ENCODE peak calls at places on chromosomes 4 and X, in eight cellular contexts. M is cardiac muscle cell, J is foreskin keratinocyte, K is neural progenitor cell, P is right atrium auricular region, Q is astrocyte, L is left ventricle myocardium inferior, C is ovary. A is an unnamed sample.

GRCh38 chrX:1533083-1533482 is 3.9 kb downstream of the P2RY8 start:
- DNase-seq in M (no peak), K (no peak), J (no peak), P (no peak), L (no peak), Q (no peak), C (no peak), A (no peak)

GRCh38 chrX:81874807-81875206 is 672.9 kb downstream of the SH3BGRL start:
- DNase-seq in P (no peak), M (no peak), J (no peak), C (no peak), K (no peak), Q (no peak), L (no peak), A (no peak)

GRCh38 chrX:1592863-1593201 is 1.4 kb downstream of the AKAP17A start:
- DNase-seq in L (no peak), K (no peak), M (no peak), Q (no peak), J (no peak), P (no peak), C (no peak), A (peak; percentile 6)

GRCh38 chr4:40193018-40193571 is 3.7 kb upstream of the RHOH start:
- DNase-seq in P (no peak), L (no peak), Q (no peak), M (no peak), J (no peak), K (no peak), C (no peak), A (no peak)

GRCh38 chr4:153024466-153024865 is 88.3 kb downstream of the FHDC1 start:
- DNase-seq in C (no peak), Q (no peak), J (no peak), L (no peak), K (no peak), P (no peak), M (no peak), A (no peak)

GRCh38 chr4:81826817-81827424 is 355.2 kb upstream of the RASGEF1B start:
- DNase-seq in P (no peak), M (no peak), K (no peak), J (no peak), C (no peak), Q (no peak), L (no peak), A (no peak)

GRCh38 chrX:15240414-15240813 is 29.5 kb downstream of the ASB9 start:
- DNase-seq in L (no peak), C (no peak), Q (no peak), M (no peak), P (no peak), J (no peak), K (no peak), A (no peak)

GRCh38 chr4:14151099-14151498 is 523.6 kb upstream of the BOD1L1 start:
- DNase-seq in K (no peak), J (peak; percentile 69), M (no peak), P (no peak), L (no peak), C (no peak), Q (no peak), A (no peak)

GRCh38 chr4:78864405-78865024 is 74.7 kb downstream of the PAQR3 start:
- DNase-seq in J (peak; percentile 60), M (peak; percentile 78), L (no peak), Q (peak; percentile 62), P (no peak), C (no peak), K (peak; percentile 70), A (peak; percentile 38)

GRCh38 chrX:140141444-140142029 is 176.2 kb upstream of the CXorf66 start:
- DNase-seq in M (peak; percentile 46), Q (no peak), L (no peak), J (peak; percentile 4), C (peak; percentile 27), K (peak; percentile 51), P (no peak), A (peak; percentile 21)

GRCh38 chrX:471239-471638 is 84.5 kb upstream of the PPP2R3B start:
- DNase-seq in J (no peak), C (no peak), M (no peak), Q (no peak), L (no peak), K (no peak), P (no peak), A (no peak)

GRCh38 chr4:94453534-94453963 is 1.8 kb downstream of the PDLIM5 start:
- DNase-seq in P (no peak), J (no peak), L (no peak), Q (no peak), C (no peak), M (no peak), K (no peak), A (no peak)

GRCh38 chr4:95213361-95213760 is 335.4 kb downstream of the UNC5C start:
- DNase-seq in P (no peak), Q (no peak), L (no peak), J (no peak), M (peak; percentile 18), K (no peak), C (no peak), A (no peak)

GRCh38 chrX:38036471-38036870 is 30.1 kb downstream of the SYTL5 start:
- DNase-seq in C (no peak), J (peak; percentile 26), L (no peak), K (no peak), P (no peak), M (no peak), Q (peak; percentile 42), A (no peak)

GRCh38 chr4:150782921-150783320 is 201.0 kb downstream of the MAB21L2 start:
- DNase-seq in J (no peak), M (no peak), Q (peak; percentile 18), K (no peak), L (no peak), P (no peak), C (no peak), A (no peak)

GRCh38 chr4:15725608-15726007 is 22.7 kb downstream of the BST1 start:
- DNase-seq in K (no peak), J (no peak), P (no peak), C (no peak), L (no peak), Q (no peak), M (no peak), A (no peak)

GRCh38 chr4:95549246-95550138 is 719 bp upstream of the UNC5C start:
- DNase-seq in M (peak; percentile 78), J (peak; percentile 28), K (peak; percentile 70), P (peak; percentile 81), Q (peak; percentile 52), C (peak; percentile 56), L (peak; percentile 77), A (no peak)

GRCh38 chrX:8304668-8305067 is 133.6 kb upstream of the VCX2 start:
- DNase-seq in M (no peak), C (no peak), P (no peak), J (peak; percentile 44), Q (peak; percentile 66), K (no peak), L (no peak), A (no peak)

GRCh38 chr4:67658302-67658701 is 42.7 kb downstream of the UBA6 start:
- DNase-seq in P (no peak), Q (no peak), J (no peak), L (no peak), K (no peak), C (no peak), M (no peak), A (no peak)

GRCh38 chrX:118189628-118190027 is 73.0 kb upstream of the KLHL13 start:
- DNase-seq in J (no peak), K (no peak), C (no peak), M (peak; percentile 77), L (no peak), Q (no peak), P (no peak), A (no peak)

GRCh38 chr4:98932539-98932938 is 3.6 kb upstream of the EIF4E start:
- DNase-seq in Q (peak; percentile 45), J (peak; percentile 68), L (no peak), M (no peak), C (no peak), K (no peak), P (no peak), A (no peak)

GRCh38 chr4:113114884-113115283 is 65.4 kb downstream of the ANK2 start:
- DNase-seq in Q (no peak), P (no peak), J (no peak), C (no peak), K (no peak), L (no peak), M (no peak), A (no peak)

GRCh38 chr4:1047976-1048780 is 36.8 kb downstream of the FGFRL1 start:
- DNase-seq in Q (no peak), K (peak; percentile 4), P (no peak), L (peak; percentile 15), M (no peak), C (peak; percentile 21), J (no peak), A (no peak)
- TF ChIP-seq CTCF in Q (no peak), K (no peak), P (no peak), L (no peak), M (no peak), C (no peak), J (no peak), A (no peak)

DNA sequence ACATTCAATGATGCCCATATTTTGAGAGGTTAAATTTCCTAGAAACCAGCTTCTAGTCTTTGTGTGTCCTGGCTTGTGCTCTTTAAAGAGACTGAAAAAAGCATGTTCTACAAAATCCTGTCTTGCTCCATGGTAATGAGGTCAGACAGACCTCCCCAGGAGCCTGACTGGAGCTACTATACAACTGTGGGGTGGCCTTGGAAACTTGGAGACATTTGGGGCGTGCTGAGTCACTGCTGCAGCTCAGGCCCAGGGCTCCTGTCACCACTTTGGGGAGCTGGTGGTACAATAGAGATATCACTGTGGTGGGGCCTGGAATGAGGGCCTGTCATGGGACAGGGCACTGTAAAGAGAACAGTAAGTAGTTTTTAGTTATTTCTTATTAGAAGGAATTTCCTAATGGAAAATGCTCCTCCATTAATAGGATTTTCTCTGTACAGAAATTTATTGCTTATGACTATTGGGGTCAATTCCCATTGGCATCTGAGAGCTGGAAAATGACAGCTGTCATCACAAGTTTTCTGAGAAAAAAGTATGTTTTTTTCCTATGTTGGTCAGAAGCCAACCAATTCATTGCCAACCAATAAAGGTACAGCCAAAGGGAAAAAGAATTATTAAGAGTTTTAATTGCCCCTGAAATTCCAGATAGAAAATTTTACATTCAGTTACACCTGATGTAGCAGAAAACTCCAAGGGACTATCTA is 207.4 kb upstream of the JADE1 start:
- DNase-seq in P (peak; percentile 81), Q (peak; percentile 53), L (peak; percentile 24), M (no peak), J (no peak), C (peak; percentile 62), K (no peak), A (no peak)
- H3K27ac ChIP-seq in P (no peak overlapping the region), Q (peak overlapping the region; percentile 63), L (peak overlapping the region; percentile 84), M (no peak overlapping the region), J (peak overlapping the region; percentile 1), C (peak overlapping the region; percentile 14), K (no peak overlapping the region), A (peak overlapping the region; percentile 96)

GRCh38 chr4:75514131-75514948 is at the start of the genes RCHY1 and THAP6:
- DNase-seq in K (peak; percentile 97), L (peak; percentile 95), M (peak; percentile 99), Q (peak; percentile 92), P (peak; percentile 96), J (peak; percentile 95), C (peak; percentile 92), A (peak; percentile 90)
- TF ChIP-seq CTCF in K (peak; percentile 12), L (no peak), M (no peak), Q (no peak), P (peak; percentile 23), J (no peak), C (peak; percentile 22), A (no peak)

GRCh38 chrX:101091817-101092216 is 6.2 kb upstream of the CENPI start:
- DNase-seq in L (no peak), K (no peak), Q (no peak), J (no peak), M (no peak), C (no peak), P (no peak), A (no peak)

GRCh38 chrX:101097546-101098453 is at the start of gene CENPI:
- DNase-seq in M (peak; percentile 92), Q (peak; percentile 85), J (peak; percentile 85), K (peak; percentile 95), P (peak; percentile 93), L (peak; percentile 92), C (peak; percentile 90), A (peak; percentile 94)
- H3K27ac ChIP-seq in M (peak within 1 kb of the TSS; percentile 94), Q (peak within 1 kb of the TSS; percentile 89), J (peak within 1 kb of the TSS; percentile 74), K (peak within 1 kb of the TSS; percentile 68), P (peak within 1 kb of the TSS; percentile 77), L (peak within 1 kb of the TSS; percentile 83), C (no peak within 1 kb of the TSS), A (peak within 1 kb of the TSS; percentile 52)